ENCODE peak calls at places on chromosomes 5 and 9, in five cellular contexts. F is CD8-positive, alpha-beta memory T cell; N is stimulated activated naive CD4-positive, alpha-beta T cell treated with Interleukin-2 at 50 U/mL for 16 hours; A is HT1080; I is cerebellum. E is an unnamed sample.

GRCh38 chr9:19074836-19075235 is 25.6 kb downstream of the RRAGA start:
- DNase-seq in F (no peak), N (no peak), A (peak), I (no peak), E (no peak)

GRCh38 chr5:87243161-87243877 is 24.4 kb upstream of the RASA1 start:
- DNase-seq in F (no peak), N (no peak), A (peak), I (no peak), E (peak)

GRCh38 chr9:89363921-89364663 is 45.8 kb downstream of the SECISBP2 start:
- DNase-seq in F (no peak), N (no peak), A (no peak), I (no peak), E (no peak)

GRCh38 chr5:170757182-170757601 is 26.3 kb upstream of the GABRP start:
- DNase-seq in F (no peak), N (no peak), A (no peak), I (no peak), E (peak)

GRCh38 chr9:135580664-135581380 is 19.3 kb downstream of the PAEP start:
- DNase-seq in F (no peak), N (no peak), A (no peak), I (no peak), E (no peak)

GRCh38 chr9:124450241-124450924 is at the start of gene ADGRD2:
- DNase-seq in F (no peak), N (no peak), A (no peak), I (peak), E (no peak)

GRCh38 chr9:72022846-72023245 is 37.6 kb downstream of the C9orf57 start:
- DNase-seq in F (no peak), N (no peak), A (peak), I (no peak), E (peak)

GRCh38 chr9:135358161-135358940 is 121.2 kb upstream of the PPP1R26 start:
- DNase-seq in F (no peak), N (no peak), A (no peak), I (no peak), E (no peak)

GRCh38 chr9:120935383-120935857 is 8.8 kb upstream of the TRAF1 start:
- DNase-seq in F (no peak), N (no peak), A (peak), I (peak), E (peak)

GRCh38 chr5:137734962-137735530 is 843 bp downstream of the KLHL3 start:
- DNase-seq in F (peak), N (no peak), A (no peak), I (no peak), E (peak)

GRCh38 chr5:116709082-116709481 is 134.5 kb upstream of the SEMA6A start:
- DNase-seq in F (no peak), N (no peak), A (no peak), I (no peak), E (no peak)

GRCh38 chr5:133370281-133370890 is 242.0 kb downstream of the FSTL4 start:
- DNase-seq in F (no peak), N (no peak), A (peak), I (no peak), E (no peak)

GRCh38 chr5:132063090-132063911 is 2.8 kb downstream of the IL3 start:
- DNase-seq in F (peak), N (peak), A (peak), I (peak), E (peak)

GRCh38 chr9:27088981-27089380 is 20.0 kb upstream of the TEK start:
- DNase-seq in F (no peak), N (no peak), A (no peak), I (no peak), E (peak)

GRCh38 chr5:134625559-134625958 is 7.1 kb downstream of the SAR1B start:
- DNase-seq in F (no peak), N (no peak), A (no peak), I (no peak), E (no peak)

GRCh38 chr9:114280636-114281315 is 42.1 kb upstream of the ORM1 start:
- DNase-seq in F (no peak), N (no peak), A (no peak), I (no peak), E (no peak)

GRCh38 chr5:135203593-135204036 is 169.6 kb upstream of the PITX1 start:
- DNase-seq in F (no peak), N (no peak), A (peak), I (no peak), E (no peak)

GRCh38 chr5:6729400-6730310 is 16.4 kb downstream of the TENT4A start:
- DNase-seq in F (peak), N (peak), A (no peak), I (no peak), E (no peak)

GRCh38 chr5:172713113-172713808 is 57.7 kb downstream of the DUSP1 start:
- DNase-seq in F (peak), N (peak), A (no peak), I (peak), E (no peak)

GRCh38 chr5:54309751-54310432 is 481 bp downstream of the ARL15 start:
- DNase-seq in F (peak), N (peak), A (peak), I (peak), E (no peak)

GRCh38 chr9:132240860-132241482 is 79.1 kb downstream of the NTNG2 start:
- DNase-seq in F (peak), N (peak), A (peak), I (peak), E (peak)

GRCh38 chr9:74083681-74084433 is 413.3 kb upstream of the RORB start:
- DNase-seq in F (no peak), N (no peak), A (no peak), I (no peak), E (no peak)

GRCh38 chr5:90590-91547 is 1.1 kb upstream of the PLEKHG4B start:
- DNase-seq in F (no peak), N (no peak), A (no peak), I (no peak), E (no peak)

GRCh38 chr5:135740475-135740874 is 94.0 kb upstream of the SLC25A48 start:
- DNase-seq in F (no peak), N (no peak), A (no peak), I (no peak), E (no peak)

GRCh38 chr5:169566202-169566601 is 17.4 kb upstream of the SPDL1 start:
- DNase-seq in F (no peak), N (no peak), A (no peak), I (no peak), E (no peak)

GRCh38 chr5:98050583-98050982 is 722.9 kb upstream of the RGMB start:
- DNase-seq in F (no peak), N (no peak), A (peak), I (no peak), E (no peak)

GRCh38 chr9:10079284-10079964 is 533.4 kb downstream of the PTPRD start:
- DNase-seq in F (no peak), N (no peak), A (no peak), I (no peak), E (no peak)

GRCh38 chr9:16266648-16267276 is 603.7 kb downstream of the BNC2 start:
- DNase-seq in F (no peak), N (no peak), A (no peak), I (no peak), E (no peak)

E was measured in fibroblast of gingiva.